ENCODE peak calls at places on chromosome 21, in eight cellular contexts. C, K, I, P, U, J, A and O are unnamed samples.

GRCh38 chr21:42413500-42413899 is 9.8 kb downstream of the UBASH3A start:
- DNase-seq in P (no peak), I (no peak), C (no peak), K (no peak), J (no peak), A (no peak), U (no peak), O (peak)

GRCh38 chr21:44854391-44854663 is 19.2 kb downstream of the PTTG1IP start:
- DNase-seq in P (no peak), A (no peak), U (no peak), K (no peak), C (no peak), I (no peak), J (no peak), O (no peak)

GRCh38 chr21:36729301-36729970 is 30.5 kb downstream of the SIM2 start:
- DNase-seq in K (no peak), A (no peak), I (no peak), C (no peak), U (no peak), P (no peak), J (no peak), O (peak)

GRCh38 chr21:33362044-33362555 is 37.3 kb downstream of the IFNAR1 start:
- DNase-seq in P (peak), I (no peak), J (peak), U (peak), A (peak), K (no peak), C (no peak), O (peak)

GRCh38 chr21:28235169-28235892 is 757.3 kb downstream of the LTN1 start:
- DNase-seq in U (no peak), C (no peak), I (no peak), J (no peak), K (no peak), P (no peak), A (no peak), O (no peak)

GRCh38 chr21:15498455-15498854 is 231.3 kb upstream of the USP25 start:
- DNase-seq in P (no peak), U (no peak), I (no peak), K (no peak), C (no peak), A (peak), J (no peak), O (no peak)

GRCh38 chr21:38699048-38699447 is 106.7 kb upstream of the ETS2 start:
- DNase-seq in U (no peak), P (peak), A (no peak), I (no peak), J (peak), K (no peak), C (no peak), O (no peak)

GRCh38 chr21:15722591-15723324 is 7.0 kb upstream of the USP25 start:
- DNase-seq in C (no peak), J (no peak), U (no peak), K (no peak), P (no peak), I (no peak), A (no peak), O (no peak)

GRCh38 chr21:33490991-33491372 is 534 bp downstream of the DNAJC28 start:
- DNase-seq in P (no peak), I (no peak), K (no peak), C (no peak), A (peak), U (no peak), J (no peak), O (no peak)

GRCh38 chr21:14874379-14874778 is 190.4 kb downstream of the NRIP1 start:
- DNase-seq in A (no peak), K (no peak), P (no peak), C (no peak), I (no peak), J (no peak), U (no peak), O (no peak)

GRCh38 chr21:43847301-43847700 is 17.7 kb upstream of the AGPAT3 start:
- DNase-seq in I (no peak), K (no peak), C (no peak), U (no peak), A (no peak), J (no peak), P (no peak), O (no peak)

GRCh38 chr21:44866780-44867179 is 6.7 kb downstream of the PTTG1IP start:
- DNase-seq in I (no peak), A (peak), J (peak), C (no peak), K (no peak), P (no peak), U (no peak), O (no peak)

GRCh38 chr21:33305344-33305671 is 19.5 kb upstream of the IFNAR1 start:
- DNase-seq in J (no peak), C (no peak), U (no peak), A (no peak), I (no peak), K (no peak), P (no peak), O (no peak)

GRCh38 chr21:34528131-34528561 is 16.1 kb upstream of the KCNE1 start:
- DNase-seq in K (no peak), I (no peak), C (no peak), A (peak), J (no peak), U (no peak), P (no peak), O (no peak)

GRCh38 chr21:35697321-35697808 is 363.0 kb downstream of the SETD4 start:
- DNase-seq in K (no peak), U (no peak), P (no peak), I (no peak), A (peak), C (peak), J (peak), O (no peak)

GRCh38 chr21:15731243-15731613 is 1.4 kb downstream of the USP25 start:
- DNase-seq in I (peak), U (no peak), P (no peak), A (no peak), K (no peak), C (no peak), J (no peak), O (no peak)

GRCh38 chr21:30561264-30561895 is at the start of gene KRTAP19-7:
- DNase-seq in J (no peak), I (no peak), A (no peak), P (no peak), C (no peak), U (no peak), K (no peak), O (no peak)

GRCh38 chr21:43369124-43369523 is 57.8 kb downstream of the SIK1 start:
- DNase-seq in U (no peak), J (no peak), I (no peak), C (peak), P (no peak), K (no peak), A (no peak), O (no peak)